ENCODE peak calls at places on chromosome 3, in eight cellular contexts. U is WTC11, P is GM10248, A is heart left ventricle, S is D721Med, H is tibial artery, R is breast epithelium, I is heart right ventricle. N is an unnamed sample.
A peak's percentile ranks its signal among the peaks of the same experiment; 100 is the strongest.

GRCh38 chr3:191982481-191982880 is 521.5 kb downstream of the PYDC2 start:
- DNase-seq in U (no peak), P (no peak), R (no peak), H (no peak), S (no peak), A (no peak), I (no peak), N (no peak)

GRCh38 chr3:142844339-142844977 is 44.4 kb downstream of the PCOLCE2 start:
- DNase-seq in I (no peak), S (no peak), H (no peak), R (no peak), U (no peak), A (no peak), P (peak; percentile 35), N (no peak)

GRCh38 chr3:78519281-78519680 is 1248.5 kb downstream of the ROBO1 start:
- DNase-seq in R (no peak), U (no peak), H (no peak), S (no peak), P (no peak), I (no peak), A (no peak), N (no peak)

GRCh38 chr3:11668243-11669232 is 24.8 kb upstream of the VGLL4 start:
- DNase-seq in P (no peak), A (no peak), S (no peak), H (no peak), I (no peak), U (no peak), R (no peak), N (no peak)

GRCh38 chr3:129587061-129587460 is 19.4 kb downstream of the PLXND1 start:
- DNase-seq in S (no peak), R (no peak), A (no peak), P (no peak), I (no peak), H (peak; percentile 69), U (no peak), N (no peak)

GRCh38 chr3:38137615-38138346 is 680 bp upstream of the MYD88 start:
- DNase-seq in U (peak; percentile 52), P (no peak), H (no peak), I (no peak), A (peak; percentile 70), S (no peak), R (no peak), N (no peak)

GRCh38 chr3:52004158-52004787 is 8.6 kb upstream of the RPL29 start:
- DNase-seq in A (peak; percentile 77), P (no peak), S (peak; percentile 92), R (no peak), U (peak; percentile 76), H (no peak), I (peak; percentile 60), N (no peak)

GRCh38 chr3:178802993-178803693 is 266.9 kb downstream of the KCNMB2 start:
- DNase-seq in S (no peak), I (no peak), R (no peak), A (no peak), U (no peak), H (no peak), P (no peak), N (no peak)

GRCh38 chr3:100463002-100463401 is 29.4 kb upstream of the TMEM45A start:
- DNase-seq in I (peak; percentile 35), S (no peak), A (no peak), U (no peak), P (peak; percentile 65), R (no peak), H (no peak), N (no peak)

GRCh38 chr3:46407976-46408375 is 917 bp downstream of the CCRL2 start:
- DNase-seq in U (no peak), S (no peak), A (no peak), H (no peak), P (no peak), I (peak; percentile 16), R (no peak), N (no peak)

GRCh38 chr3:124786491-124787241 is 56.4 kb downstream of the UMPS start:
- DNase-seq in S (no peak), R (no peak), I (no peak), A (no peak), H (no peak), U (no peak), P (no peak), N (no peak)
- TF ChIP-seq CTCF in S (no peak), R (peak; percentile 52), I (peak; percentile 48), A (no peak), H (peak; percentile 36), U (no peak), P (no peak), N (no peak)

GRCh38 chr3:39226106-39226741 is 33.8 kb upstream of the XIRP1 start:
- DNase-seq in H (no peak), R (no peak), S (no peak), I (no peak), P (no peak), U (no peak), A (no peak), N (no peak)
- TF ChIP-seq CTCF in H (no peak), R (no peak), S (no peak), I (no peak), P (no peak), U (no peak), A (no peak), N (no peak)

GRCh38 chr3:174862101-174862500 is 3.0 kb downstream of the NAALADL2 start:
- DNase-seq in R (peak; percentile 53), S (no peak), A (no peak), P (no peak), I (no peak), U (peak; percentile 57), H (no peak), N (no peak)
- TF ChIP-seq CTCF in R (peak; percentile 61), S (peak; percentile 43), A (no peak), P (no peak), I (no peak), U (no peak), H (no peak), N (no peak)

DNA sequence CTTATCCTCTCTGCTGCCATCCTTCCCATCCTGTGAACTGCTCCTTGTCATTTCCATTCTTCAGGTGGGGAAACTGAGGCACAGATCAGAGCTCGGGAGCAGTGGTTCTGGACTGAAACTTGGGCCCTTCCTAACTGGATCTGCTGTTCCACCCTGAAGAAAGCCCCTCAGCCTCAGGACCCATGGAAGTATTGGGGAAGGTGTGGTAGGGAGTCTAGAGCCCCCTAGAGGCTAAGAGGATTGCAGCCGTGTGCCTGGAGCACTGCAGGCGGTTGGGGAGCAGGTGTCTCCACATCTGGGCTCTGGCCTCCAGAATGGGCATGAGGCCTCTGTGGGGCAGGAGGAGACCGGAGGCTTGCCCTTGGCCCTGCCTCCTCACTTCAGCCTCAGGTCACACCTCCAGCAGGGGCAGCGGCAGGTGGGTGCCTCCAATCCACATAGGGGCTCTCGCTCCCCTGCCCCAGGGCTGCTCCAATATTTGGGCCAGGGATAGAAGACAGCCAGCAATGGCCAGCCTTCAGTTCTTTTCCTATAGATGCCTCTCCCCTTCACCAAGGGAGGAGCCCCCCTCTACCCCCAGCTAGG is 28.1 kb downstream of the DNAJB8 start:
- DNase-seq in A (no peak), H (no peak), I (no peak), U (peak; percentile 60), P (no peak), R (no peak), S (no peak), N (no peak)
- TF ChIP-seq CTCF in A (peak; percentile 24), H (no peak), I (peak; percentile 41), U (peak; percentile 43), P (peak; percentile 49), R (no peak), S (peak; percentile 37), N (peak; percentile 46)

DNA sequence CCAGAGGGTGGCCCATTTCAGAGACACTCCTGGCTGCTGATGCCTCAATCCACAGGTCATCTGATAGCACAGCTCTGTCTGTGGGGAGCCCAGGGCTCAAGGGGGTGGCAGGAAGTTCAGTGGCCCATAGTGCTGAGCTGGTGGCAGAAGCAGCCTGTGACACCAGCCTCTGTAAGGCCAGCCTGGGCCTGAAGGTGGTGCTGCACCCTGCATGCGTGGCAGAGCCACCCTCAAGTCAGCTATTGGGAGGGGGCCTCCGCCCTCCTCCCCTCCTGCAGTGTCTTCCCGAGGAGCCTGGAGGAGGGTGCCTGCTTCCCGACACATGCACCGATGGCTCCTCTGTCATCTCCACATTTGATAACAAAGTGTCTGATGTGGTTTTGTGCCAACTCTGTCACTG is 3.0 kb downstream of the PLA1A start:
- DNase-seq in P (peak; percentile 71), A (peak; percentile 66), H (no peak), S (no peak), I (peak; percentile 40), R (no peak), U (peak; percentile 71), N (no peak)
- TF ChIP-seq CTCF in P (peak; percentile 90), A (peak; percentile 39), H (no peak), S (peak; percentile 44), I (peak; percentile 61), R (no peak), U (peak; percentile 43), N (peak; percentile 63)

GRCh38 chr3:185896565-185896964 is 41.2 kb downstream of the TRA2B start:
- DNase-seq in S (no peak), A (no peak), H (no peak), U (no peak), P (no peak), R (no peak), I (no peak), N (no peak)
- TF ChIP-seq CTCF in S (no peak), A (no peak), H (no peak), U (no peak), P (no peak), R (no peak), I (no peak), N (no peak)